ENCODE peak calls at places on chromosomes 4 and X, in four cellular contexts. One of them, this sample, is unnamed.

GRCh38 chr4:137125011-137125410 is 407.3 kb downstream of the PCDH18 start:
- DNase-seq in dorsolateral prefrontal cortex: no peak
- DNase-seq in IMR-90: peak; percentile 55
- DNase-seq in endothelial cell: no peak
- DNase-seq in this sample: no peak

GRCh38 chr4:132557660-132558059 is 591.4 kb upstream of the PCDH10 start:
- DNase-seq in dorsolateral prefrontal cortex: no peak
- DNase-seq in IMR-90: no peak
- DNase-seq in endothelial cell: no peak
- DNase-seq in this sample: no peak

GRCh38 chr4:86927843-86928395 is 6.9 kb upstream of the AFF1 start:
- DNase-seq in dorsolateral prefrontal cortex: no peak
- DNase-seq in IMR-90: peak; percentile 99
- DNase-seq in endothelial cell: no peak
- DNase-seq in this sample: peak; percentile 24

GRCh38 chr4:181646864-181647263 is 596.3 kb upstream of the TENM3 start:
- DNase-seq in dorsolateral prefrontal cortex: no peak
- DNase-seq in IMR-90: peak; percentile 63
- DNase-seq in endothelial cell: no peak
- DNase-seq in this sample: no peak

GRCh38 chr4:99202536-99202935 is 16.5 kb downstream of the ADH6 start:
- DNase-seq in dorsolateral prefrontal cortex: no peak
- DNase-seq in IMR-90: peak; percentile 58
- DNase-seq in endothelial cell: no peak
- DNase-seq in this sample: no peak

GRCh38 chr4:108157655-108158054 is 11.1 kb downstream of the LEF1 start:
- DNase-seq in dorsolateral prefrontal cortex: no peak
- DNase-seq in IMR-90: no peak
- DNase-seq in endothelial cell: no peak
- DNase-seq in this sample: no peak

GRCh38 chrX:20205927-20206708 is 60.6 kb downstream of the RPS6KA3 start:
- DNase-seq in dorsolateral prefrontal cortex: no peak
- DNase-seq in IMR-90: no peak
- DNase-seq in endothelial cell: no peak
- DNase-seq in this sample: peak; percentile 4

GRCh38 chr4:137981277-137981676 is 260.9 kb downstream of the SLC7A11 start:
- DNase-seq in dorsolateral prefrontal cortex: no peak
- DNase-seq in IMR-90: peak; percentile 59
- DNase-seq in endothelial cell: no peak
- DNase-seq in this sample: no peak

GRCh38 chrX:12563121-12563520 is 228.1 kb upstream of the PRPS2 start:
- DNase-seq in dorsolateral prefrontal cortex: no peak
- DNase-seq in IMR-90: peak; percentile 38
- DNase-seq in endothelial cell: no peak
- DNase-seq in this sample: no peak

GRCh38 chr4:25439913-25440477 is 62.9 kb downstream of the ANAPC4 start:
- DNase-seq in dorsolateral prefrontal cortex: peak; percentile 44
- DNase-seq in IMR-90: peak; percentile 68
- DNase-seq in endothelial cell: peak; percentile 66
- DNase-seq in this sample: peak; percentile 75

GRCh38 chr4:87853108-87853507 is 20.3 kb downstream of the MEPE start:
- DNase-seq in dorsolateral prefrontal cortex: no peak
- DNase-seq in IMR-90: peak; percentile 51
- DNase-seq in endothelial cell: no peak
- DNase-seq in this sample: no peak

GRCh38 chr4:107794001-107794400 is 30.7 kb upstream of the SGMS2 start:
- DNase-seq in dorsolateral prefrontal cortex: no peak
- DNase-seq in IMR-90: no peak
- DNase-seq in endothelial cell: no peak
- DNase-seq in this sample: no peak

GRCh38 chrX:68659385-68659784 is 11.9 kb downstream of the STARD8 start:
- DNase-seq in dorsolateral prefrontal cortex: no peak
- DNase-seq in IMR-90: no peak
- DNase-seq in endothelial cell: no peak
- DNase-seq in this sample: no peak

GRCh38 chr4:6760865-6761264 is 21.7 kb upstream of the KIAA0232 start:
- DNase-seq in dorsolateral prefrontal cortex: no peak
- DNase-seq in IMR-90: no peak
- DNase-seq in endothelial cell: no peak
- DNase-seq in this sample: no peak

GRCh38 chr4:1463927-1464540 is 57.8 kb upstream of the NKX1-1 start:
- DNase-seq in dorsolateral prefrontal cortex: no peak
- DNase-seq in IMR-90: no peak
- DNase-seq in endothelial cell: no peak
- DNase-seq in this sample: no peak

GRCh38 chr4:108492816-108493595 is 127.4 kb upstream of the RPL34 start:
- DNase-seq in dorsolateral prefrontal cortex: no peak
- DNase-seq in IMR-90: peak; percentile 11
- DNase-seq in endothelial cell: peak; percentile 42
- DNase-seq in this sample: peak; percentile 41

DNA sequence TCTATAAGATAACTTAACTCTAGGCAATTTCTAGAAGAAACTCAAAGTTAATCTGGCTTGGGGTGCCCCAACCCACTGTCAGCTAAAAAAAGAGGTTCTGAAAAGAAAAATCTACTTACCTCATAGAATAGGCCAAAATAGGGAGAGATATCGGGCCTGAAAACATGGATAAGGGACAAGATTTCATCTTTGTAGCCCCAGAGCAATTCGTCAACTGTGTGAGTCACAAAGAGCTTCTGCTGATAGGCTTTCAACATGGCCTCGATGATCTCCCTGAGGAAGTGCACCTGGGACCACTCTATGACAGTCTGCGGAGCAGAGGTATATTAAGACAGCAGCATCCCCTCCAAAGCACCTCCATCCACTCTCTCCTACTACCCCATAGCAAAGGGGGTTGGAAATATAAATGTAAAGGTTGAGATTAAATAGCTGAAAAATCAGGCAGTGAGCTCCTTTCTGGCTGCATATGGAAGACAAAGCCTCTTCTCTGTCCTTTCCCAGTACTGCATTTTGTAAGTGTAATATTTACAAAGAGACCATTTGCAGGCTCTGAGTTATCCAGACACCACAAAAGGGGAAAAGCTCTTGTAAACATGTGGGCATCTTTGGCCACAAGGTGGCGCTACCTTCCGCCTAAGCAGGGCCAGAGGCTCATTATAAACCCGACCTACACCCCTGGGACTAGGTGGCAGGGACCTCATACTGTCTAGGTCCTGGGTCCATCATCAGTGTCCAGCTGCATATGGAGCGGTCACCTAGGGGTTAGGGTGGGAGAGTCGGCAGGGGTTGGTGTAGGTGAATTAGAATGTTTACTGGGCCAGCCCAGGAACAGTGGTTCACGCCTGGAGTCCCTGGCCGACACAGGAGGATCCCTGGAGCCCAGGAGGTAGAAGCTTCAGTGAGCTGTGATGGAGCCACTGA is 31.5 kb upstream of the NUP54 start:
- DNase-seq in dorsolateral prefrontal cortex: peak; percentile 80
- DNase-seq in IMR-90: peak; percentile 81
- DNase-seq in endothelial cell: peak; percentile 84
- DNase-seq in this sample: peak; percentile 94
- TF ChIP-seq CTCF in dorsolateral prefrontal cortex: peak; percentile 97
- TF ChIP-seq CTCF in IMR-90: peak; percentile 89
- TF ChIP-seq CTCF in endothelial cell: peak; percentile 89
- TF ChIP-seq CTCF in this sample: peak; percentile 93

GRCh38 chrX:133689997-133690599 is 274.8 kb upstream of the GPC4 start:
- DNase-seq in dorsolateral prefrontal cortex: no peak
- DNase-seq in IMR-90: no peak
- DNase-seq in endothelial cell: no peak
- DNase-seq in this sample: no peak
- TF ChIP-seq CTCF in dorsolateral prefrontal cortex: no peak
- TF ChIP-seq CTCF in IMR-90: no peak
- TF ChIP-seq CTCF in endothelial cell: no peak
- TF ChIP-seq CTCF in this sample: no peak

GRCh38 chrX:11111038-11111851 is at the start of gene HCCS:
- DNase-seq in dorsolateral prefrontal cortex: peak; percentile 79
- DNase-seq in IMR-90: peak; percentile 79
- DNase-seq in endothelial cell: peak; percentile 71
- DNase-seq in this sample: peak; percentile 88
- TF ChIP-seq CTCF in dorsolateral prefrontal cortex: no peak
- TF ChIP-seq CTCF in IMR-90: no peak
- TF ChIP-seq CTCF in endothelial cell: no peak
- TF ChIP-seq CTCF in this sample: no peak

GRCh38 chr4:186901850-186902249 is 178.2 kb upstream of the FAT1 start:
- DNase-seq in dorsolateral prefrontal cortex: no peak
- DNase-seq in IMR-90: no peak
- DNase-seq in endothelial cell: no peak
- DNase-seq in this sample: no peak
- TF ChIP-seq CTCF in dorsolateral prefrontal cortex: no peak
- TF ChIP-seq CTCF in IMR-90: no peak
- TF ChIP-seq CTCF in endothelial cell: no peak
- TF ChIP-seq CTCF in this sample: no peak

GRCh38 chrX:18649498-18649951 is 22.4 kb downstream of the RS1 start:
- DNase-seq in dorsolateral prefrontal cortex: no peak
- DNase-seq in IMR-90: no peak
- DNase-seq in endothelial cell: no peak
- DNase-seq in this sample: no peak

GRCh38 chrX:18650662-18651061 is 21.2 kb downstream of the RS1 start:
- DNase-seq in dorsolateral prefrontal cortex: no peak
- DNase-seq in IMR-90: no peak
- DNase-seq in endothelial cell: no peak
- DNase-seq in this sample: no peak

GRCh38 chrX:18654873-18655836 is 16.8 kb downstream of the RS1 start:
- DNase-seq in dorsolateral prefrontal cortex: no peak
- DNase-seq in IMR-90: no peak
- DNase-seq in endothelial cell: no peak
- DNase-seq in this sample: no peak

GRCh38 chrX:18652636-18653035 is 19.3 kb downstream of the RS1 start:
- DNase-seq in dorsolateral prefrontal cortex: no peak
- DNase-seq in IMR-90: no peak
- DNase-seq in endothelial cell: no peak
- DNase-seq in this sample: no peak
- TF ChIP-seq CTCF in dorsolateral prefrontal cortex: no peak
- TF ChIP-seq CTCF in IMR-90: no peak
- TF ChIP-seq CTCF in endothelial cell: no peak
- TF ChIP-seq CTCF in this sample: no peak

GRCh38 chr4:134762053-134762452 is 560.5 kb upstream of the PABPC4L start:
- DNase-seq in dorsolateral prefrontal cortex: no peak
- DNase-seq in IMR-90: no peak
- DNase-seq in endothelial cell: no peak
- DNase-seq in this sample: no peak
- TF ChIP-seq CTCF in dorsolateral prefrontal cortex: no peak
- TF ChIP-seq CTCF in IMR-90: no peak
- TF ChIP-seq CTCF in endothelial cell: no peak
- TF ChIP-seq CTCF in this sample: no peak

GRCh38 chrX:86981326-86981890 is 536.2 kb upstream of the KLHL4 start:
- DNase-seq in dorsolateral prefrontal cortex: no peak
- DNase-seq in IMR-90: no peak
- DNase-seq in endothelial cell: no peak
- DNase-seq in this sample: no peak
- TF ChIP-seq CTCF in dorsolateral prefrontal cortex: no peak
- TF ChIP-seq CTCF in IMR-90: no peak
- TF ChIP-seq CTCF in endothelial cell: no peak
- TF ChIP-seq CTCF in this sample: no peak

GRCh38 chrX:41759817-41760216 is 35.8 kb downstream of the GPR82 start:
- DNase-seq in dorsolateral prefrontal cortex: no peak
- DNase-seq in IMR-90: peak; percentile 54
- DNase-seq in endothelial cell: peak; percentile 7
- DNase-seq in this sample: peak; percentile 6
- TF ChIP-seq CTCF in dorsolateral prefrontal cortex: peak; percentile 61
- TF ChIP-seq CTCF in IMR-90: peak; percentile 57
- TF ChIP-seq CTCF in endothelial cell: peak; percentile 31
- TF ChIP-seq CTCF in this sample: peak; percentile 57

DNA sequence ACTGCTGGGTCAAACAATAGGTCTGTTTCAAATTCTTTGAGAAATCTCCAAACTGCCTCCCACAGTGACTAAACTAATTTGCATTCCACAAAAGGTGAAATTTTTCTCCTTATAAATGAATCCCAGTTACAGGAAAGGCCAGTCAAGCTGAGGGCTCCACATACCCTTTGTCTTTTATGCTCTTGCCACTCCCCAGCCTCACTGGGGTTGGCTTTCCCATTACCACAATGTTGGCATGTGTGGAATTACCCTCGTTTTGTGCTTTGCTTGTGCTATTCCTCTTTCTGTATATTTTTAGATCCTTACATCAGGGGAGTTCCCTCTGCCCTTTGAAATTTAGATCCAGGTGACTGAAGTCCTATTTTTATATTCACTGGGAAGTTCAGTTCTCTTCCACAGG is 220.2 kb upstream of the LCORL start:
- DNase-seq in dorsolateral prefrontal cortex: no peak
- DNase-seq in IMR-90: no peak
- DNase-seq in endothelial cell: no peak
- DNase-seq in this sample: no peak
- TF ChIP-seq CTCF in dorsolateral prefrontal cortex: no peak
- TF ChIP-seq CTCF in IMR-90: no peak
- TF ChIP-seq CTCF in endothelial cell: no peak
- TF ChIP-seq CTCF in this sample: no peak

DNA sequence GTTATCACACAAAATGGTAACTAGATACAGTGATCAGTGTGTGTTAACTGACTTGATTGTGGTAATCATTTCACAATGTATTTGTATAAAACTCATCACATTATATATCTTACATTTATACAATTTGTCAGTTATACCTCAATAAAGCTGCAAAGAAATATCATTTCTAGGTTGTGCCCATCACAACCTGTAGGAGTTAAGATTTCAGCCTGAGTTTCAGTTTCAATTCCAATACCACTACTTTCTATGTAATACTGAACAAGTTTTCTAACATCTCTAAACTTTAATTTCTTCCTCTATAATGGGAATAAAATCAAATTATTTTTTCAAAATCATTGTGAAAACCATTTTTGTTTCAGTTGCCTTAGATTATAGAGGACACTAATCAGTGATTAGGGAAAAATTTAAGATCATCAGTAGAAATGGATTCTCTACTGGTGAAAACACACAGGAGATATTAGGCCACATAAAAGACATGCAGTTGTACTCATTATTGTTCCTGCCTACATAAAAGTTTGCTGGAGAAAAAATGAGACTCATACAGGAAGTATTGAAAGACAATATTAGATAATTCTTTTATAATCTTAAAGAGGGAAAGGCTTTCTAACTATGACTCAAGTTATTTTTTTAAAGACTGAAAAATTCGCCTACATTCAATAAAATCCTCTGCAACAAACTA is 18.4 kb upstream of the TBC1D1 start:
- DNase-seq in dorsolateral prefrontal cortex: no peak
- DNase-seq in IMR-90: no peak
- DNase-seq in endothelial cell: no peak
- DNase-seq in this sample: no peak
- TF ChIP-seq CTCF in dorsolateral prefrontal cortex: no peak
- TF ChIP-seq CTCF in IMR-90: no peak
- TF ChIP-seq CTCF in endothelial cell: no peak
- TF ChIP-seq CTCF in this sample: no peak

This sample was measured in activated CD8-positive, alpha-beta T cell treated with anti-CD3 and anti-CD28 coated beads for 36 hours.